ENCODE peak calls at places on chromosomes 5 and 9, in five cellular contexts. H, F, T, N and K are unnamed samples.
A peak's percentile ranks its signal among the peaks of the same experiment; 100 is the strongest.

GRCh38 chr9:37729499-37729898 is 24.1 kb upstream of the TRMT10B start:
- DNase-seq in H (no peak), F (no peak), T (no peak), N (no peak), K (no peak)

GRCh38 chr5:3092664-3093063 is 341.2 kb upstream of the IRX2 start:
- DNase-seq in H (no peak), F (no peak), T (no peak), N (no peak), K (no peak)

GRCh38 chr5:155953335-155953734 is 373.6 kb upstream of the SGCD start:
- DNase-seq in H (no peak), F (no peak), T (no peak), N (no peak), K (no peak)

GRCh38 chr5:32330126-32330971 is 17.6 kb upstream of the MTMR12 start:
- DNase-seq in H (no peak), F (no peak), T (no peak), N (no peak), K (no peak)

GRCh38 chr9:81893929-81894328 is 34.3 kb upstream of the SPATA31D4 start:
- DNase-seq in H (no peak), F (no peak), T (no peak), N (no peak), K (no peak)

GRCh38 chr9:129178983-129179382 is 922 bp upstream of the IER5L start:
- DNase-seq in H (no peak), F (no peak), T (no peak), N (no peak), K (peak; percentile 73)

GRCh38 chr5:112436139-112436538 is 17.1 kb upstream of the EPB41L4A start:
- DNase-seq in H (no peak), F (no peak), T (no peak), N (no peak), K (no peak)

GRCh38 chr9:127803507-127804352 is 1.0 kb downstream of the FPGS start:
- DNase-seq in H (no peak), F (peak; percentile 52), T (no peak), N (no peak), K (no peak)

GRCh38 chr5:139852696-139853095 is 57.1 kb downstream of the PSD2 start:
- DNase-seq in H (no peak), F (no peak), T (no peak), N (no peak), K (no peak)

DNA sequence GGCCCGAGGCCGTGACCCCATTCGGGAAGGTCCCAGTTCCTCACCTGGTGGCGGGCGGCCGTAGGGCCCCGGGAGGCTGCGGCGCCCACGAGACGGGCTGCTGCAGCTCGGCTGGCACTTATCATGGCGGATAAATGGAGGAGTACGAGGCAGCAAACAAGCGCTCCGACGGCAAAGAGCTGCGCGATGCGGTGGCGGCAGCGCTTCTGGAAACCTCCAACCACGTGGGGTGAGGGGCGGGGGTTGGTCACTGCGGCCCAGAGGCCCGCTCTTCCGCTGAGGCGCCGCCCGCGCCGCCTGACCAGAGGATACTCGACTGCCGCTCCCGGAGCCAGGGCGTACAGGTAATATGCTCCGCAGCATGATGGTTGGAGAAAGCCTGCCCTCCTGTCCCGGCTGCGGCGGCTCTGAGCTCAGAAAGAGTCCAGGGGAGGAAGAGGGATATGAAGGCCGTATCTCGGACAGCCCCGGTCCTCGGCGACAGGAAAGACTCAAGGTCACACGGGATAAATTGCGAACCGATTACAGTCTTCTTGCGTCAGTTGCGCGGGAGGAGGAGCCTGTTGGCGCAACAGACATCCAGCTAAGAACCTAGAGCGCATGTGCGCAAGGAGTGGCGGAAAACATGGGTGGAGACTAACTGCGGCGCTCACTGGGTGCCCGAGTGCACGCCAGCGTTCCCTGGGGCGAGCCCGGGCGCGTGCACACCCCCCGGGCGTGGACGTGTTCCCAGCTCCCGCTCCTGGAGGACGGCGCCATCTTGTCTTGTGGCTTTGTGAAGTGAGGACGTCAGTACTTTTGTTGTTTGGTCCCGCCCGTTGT is at the start of gene HSPA9:
- DNase-seq in H (peak; percentile 99), F (peak; percentile 98), T (peak; percentile 99), N (peak; percentile 99), K (peak; percentile 93)
- TF ChIP-seq CTCF in H (no peak), F (no peak), T (no peak), N (no peak), K (no peak)

DNA sequence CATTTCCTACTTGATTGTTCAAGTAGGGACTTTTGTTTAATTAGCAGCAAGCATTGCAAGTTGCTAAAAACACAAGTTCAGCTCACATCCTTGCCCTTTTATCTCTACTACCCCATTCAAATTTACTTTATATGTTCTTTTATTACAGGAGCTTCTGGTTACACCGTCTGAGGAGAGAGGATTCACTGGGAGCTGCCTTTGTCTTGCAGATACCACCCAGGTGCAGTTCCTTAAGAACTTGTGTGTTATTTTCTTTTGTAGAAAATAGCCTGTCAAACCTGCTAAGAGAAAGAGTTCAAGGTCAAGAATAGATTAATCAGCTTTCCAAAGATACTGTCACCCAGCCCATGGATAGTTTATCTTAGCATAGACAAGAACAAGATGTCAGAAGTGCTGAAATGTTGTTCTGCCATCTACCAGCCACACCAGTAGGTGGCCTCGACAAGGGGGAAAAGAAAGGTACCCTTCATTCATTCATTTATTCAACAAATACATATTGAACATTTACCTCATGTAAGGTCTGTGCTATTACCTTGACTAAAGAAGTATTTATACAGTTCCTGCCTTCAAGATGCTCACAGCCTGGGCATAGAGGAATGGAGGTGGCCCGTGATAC is 750.3 kb downstream of the MAT2B start:
- DNase-seq in H (no peak), F (no peak), T (no peak), N (no peak), K (no peak)
- TF ChIP-seq CTCF in H (peak; percentile 14), F (no peak), T (no peak), N (peak; percentile 35), K (no peak)

GRCh38 chr5:74254257-74254656 is 386.3 kb downstream of the ENC1 start:
- DNase-seq in H (no peak), F (no peak), T (no peak), N (no peak), K (no peak)
- TF ChIP-seq CTCF in H (no peak), F (no peak), T (no peak), N (no peak), K (no peak)

GRCh38 chr5:39299962-39300361 is 64.3 kb downstream of the C9 start:
- DNase-seq in H (no peak), F (no peak), T (no peak), N (no peak), K (no peak)

GRCh38 chr5:39294736-39295135 is 69.6 kb downstream of the C9 start:
- DNase-seq in H (no peak), F (no peak), T (no peak), N (no peak), K (no peak)
- TF ChIP-seq CTCF in H (no peak), F (no peak), T (no peak), N (no peak), K (no peak)

GRCh38 chr5:36175043-36175442 is 23.1 kb downstream of the SKP2 start:
- DNase-seq in H (no peak), F (no peak), T (no peak), N (no peak), K (no peak)

GRCh38 chr5:36180556-36181350 is 28.8 kb downstream of the SKP2 start:
- DNase-seq in H (no peak), F (no peak), T (no peak), N (no peak), K (no peak)

GRCh38 chr5:36177154-36177553 is 25.2 kb downstream of the SKP2 start:
- DNase-seq in H (no peak), F (no peak), T (no peak), N (no peak), K (no peak)

GRCh38 chr5:36179950-36180349 is 28.0 kb downstream of the SKP2 start:
- DNase-seq in H (no peak), F (no peak), T (no peak), N (no peak), K (no peak)

GRCh38 chr5:36177715-36178556 is 26.0 kb downstream of the SKP2 start:
- DNase-seq in H (peak; percentile 23), F (no peak), T (peak; percentile 24), N (peak; percentile 15), K (no peak)
- TF ChIP-seq CTCF in H (peak; percentile 57), F (peak; percentile 9), T (peak; percentile 52), N (peak; percentile 59), K (peak; percentile 53)